ENCODE peak calls at places on chromosomes 11 and 22, in five cellular contexts. O is body of pancreas, Y is sigmoid colon, R is esophagus squamous epithelium, Q is prostate gland. E is an unnamed sample.

GRCh38 chr11:68956142-68956541 is 24.6 kb downstream of the MRGPRD start:
- DNase-seq in O (no peak), Y (peak; percentile 69), R (no peak), Q (no peak), E (no peak)

GRCh38 chr11:126776125-126776524 is 224.4 kb downstream of the KIRREL3 start:
- DNase-seq in O (peak; percentile 82), Y (no peak), R (no peak), Q (no peak), E (no peak)

GRCh38 chr11:11909727-11910126 is 68.0 kb downstream of the USP47 start:
- DNase-seq in O (no peak), Y (no peak), R (no peak), Q (no peak), E (no peak)

GRCh38 chr11:100863080-100863581 is 176.0 kb downstream of the ARHGAP42 start:
- DNase-seq in O (peak; percentile 31), Y (no peak), R (no peak), Q (no peak), E (no peak)

GRCh38 chr11:106695506-106695905 is 322.8 kb downstream of the GUCY1A2 start:
- DNase-seq in O (no peak), Y (no peak), R (no peak), Q (no peak), E (no peak)

GRCh38 chr22:46574993-46575914 is 37.8 kb upstream of the CELSR1 start:
- DNase-seq in O (peak; percentile 86), Y (peak; percentile 65), R (no peak), Q (no peak), E (peak; percentile 75)

GRCh38 chr22:41919357-41920224 is 4.7 kb upstream of the SHISA8 start:
- DNase-seq in O (peak; percentile 45), Y (no peak), R (no peak), Q (peak; percentile 39), E (peak; percentile 69)

GRCh38 chr11:124917115-124917637 is 1.9 kb upstream of the HEPN1 start:
- DNase-seq in O (no peak), Y (no peak), R (no peak), Q (no peak), E (no peak)

GRCh38 chr22:29695129-29695926 is 24.5 kb upstream of the CABP7 start:
- DNase-seq in O (no peak), Y (no peak), R (no peak), Q (peak; percentile 81), E (no peak)

GRCh38 chr11:81874627-81875026 is 859.0 kb downstream of the FAM181B start:
- DNase-seq in O (no peak), Y (no peak), R (no peak), Q (no peak), E (no peak)

GRCh38 chr11:11148104-11148509 is 204.9 kb downstream of the CSNK2A3 start:
- DNase-seq in O (peak; percentile 76), Y (peak; percentile 93), R (no peak), Q (peak; percentile 77), E (no peak)

GRCh38 chr11:2468363-2469240 is 23.8 kb downstream of the KCNQ1 start:
- DNase-seq in O (no peak), Y (peak; percentile 46), R (no peak), Q (no peak), E (peak; percentile 29)

GRCh38 chr11:62851807-62852522 is 12.6 kb upstream of the WDR74 start:
- DNase-seq in O (no peak), Y (no peak), R (no peak), Q (no peak), E (no peak)

GRCh38 chr11:6991227-6991626 is 28.9 kb downstream of the ZNF214 start:
- DNase-seq in O (no peak), Y (no peak), R (no peak), Q (no peak), E (no peak)

GRCh38 chr11:62001450-62002178 is 34.2 kb upstream of the FTH1 start:
- DNase-seq in O (peak; percentile 87), Y (no peak), R (no peak), Q (no peak), E (peak; percentile 48)

GRCh38 chr11:36110698-36111410 is 167.0 kb downstream of the LDLRAD3 start:
- DNase-seq in O (no peak), Y (no peak), R (no peak), Q (no peak), E (no peak)

GRCh38 chr11:47408598-47409439 is 429 bp downstream of the SLC39A13 start:
- DNase-seq in O (peak; percentile 53), Y (peak; percentile 85), R (no peak), Q (no peak), E (peak; percentile 76)

GRCh38 chr22:40101417-40102101 is 76.2 kb upstream of the TNRC6B start:
- DNase-seq in O (no peak), Y (no peak), R (no peak), Q (no peak), E (no peak)

DNA sequence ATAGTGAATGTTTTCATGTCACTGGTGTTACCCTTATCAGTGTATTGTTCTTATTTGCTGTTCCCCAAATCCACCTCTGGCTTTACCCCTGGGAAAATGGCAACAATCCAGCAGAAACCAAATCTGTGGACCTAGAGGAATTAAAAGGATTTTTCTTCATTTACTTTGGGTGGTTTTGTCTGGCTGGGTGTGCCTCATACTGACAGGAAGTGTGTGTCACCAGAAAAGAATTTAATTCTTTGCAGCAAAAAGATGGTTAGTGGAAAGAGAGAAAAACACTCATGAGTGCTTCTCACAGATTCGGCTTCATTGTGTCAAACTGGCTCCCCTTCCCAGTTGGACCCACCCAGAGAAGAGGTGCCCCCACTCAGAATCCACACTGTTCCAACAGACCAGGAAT is 38.9 kb downstream of the FZD4 start:
- DNase-seq in O (no peak), Y (no peak), R (no peak), Q (no peak), E (no peak)
- TF ChIP-seq POLR2A in O (no peak), Y (no peak), R (no peak), Q (no peak), E (no peak)

DNA sequence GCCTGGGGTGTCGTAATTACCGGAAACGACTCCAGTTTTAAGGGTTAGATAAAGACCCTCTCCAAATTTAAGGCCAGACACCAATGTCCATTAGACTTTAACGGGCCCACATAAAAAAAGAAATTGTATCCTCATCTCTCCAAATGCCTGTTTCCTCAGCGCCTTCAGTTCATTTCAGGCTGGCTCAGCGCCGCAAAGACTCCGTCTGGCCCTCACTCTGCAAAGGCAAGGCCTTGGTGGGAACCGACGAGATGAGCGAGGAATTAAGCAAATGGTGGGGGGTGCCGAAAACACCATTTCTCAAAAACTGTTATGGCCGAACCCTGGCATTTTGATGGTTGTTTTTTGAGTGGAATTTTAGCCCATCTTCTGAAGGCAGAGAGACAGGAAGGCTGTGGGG is 15.7 kb downstream of the MN1 start:
- DNase-seq in O (no peak), Y (no peak), R (no peak), Q (no peak), E (no peak)
- H3K4me1 ChIP-seq in O (no peaks in the 10 kb centered on the region), Y (peaks cover 21% of the 10 kb centered on the region), R (no peaks in the 10 kb centered on the region), Q (no peaks in the 10 kb centered on the region), E (no peaks in the 10 kb centered on the region)

GRCh38 chr11:809287-810039 is at the start of gene RPLP2:
- DNase-seq in O (peak; percentile 99), Y (peak; percentile 99), R (peak; percentile 96), Q (peak; percentile 96), E (peak; percentile 98)
- TF ChIP-seq POLR2A in O (peak; percentile 90), Y (peak; percentile 90), R (peak; percentile 90), Q (peak; percentile 83), E (peak; percentile 87)

GRCh38 chr11:75101424-75102128 is 4.9 kb upstream of the OR2AT4 start:
- DNase-seq in O (no peak), Y (no peak), R (no peak), Q (no peak), E (no peak)
- H3K4me1 ChIP-seq in O (no peaks in the 10 kb centered on the region), Y (no peaks in the 10 kb centered on the region), R (no peaks in the 10 kb centered on the region), Q (no peaks in the 10 kb centered on the region), E (no peaks in the 10 kb centered on the region)

GRCh38 chr11:77127969-77128691 is at the start of gene MYO7A:
- DNase-seq in O (peak; percentile 87), Y (no peak), R (no peak), Q (no peak), E (peak; percentile 94)
- TF ChIP-seq POLR2A in O (peak; percentile 74), Y (no peak), R (no peak), Q (no peak), E (peak; percentile 96)

DNA sequence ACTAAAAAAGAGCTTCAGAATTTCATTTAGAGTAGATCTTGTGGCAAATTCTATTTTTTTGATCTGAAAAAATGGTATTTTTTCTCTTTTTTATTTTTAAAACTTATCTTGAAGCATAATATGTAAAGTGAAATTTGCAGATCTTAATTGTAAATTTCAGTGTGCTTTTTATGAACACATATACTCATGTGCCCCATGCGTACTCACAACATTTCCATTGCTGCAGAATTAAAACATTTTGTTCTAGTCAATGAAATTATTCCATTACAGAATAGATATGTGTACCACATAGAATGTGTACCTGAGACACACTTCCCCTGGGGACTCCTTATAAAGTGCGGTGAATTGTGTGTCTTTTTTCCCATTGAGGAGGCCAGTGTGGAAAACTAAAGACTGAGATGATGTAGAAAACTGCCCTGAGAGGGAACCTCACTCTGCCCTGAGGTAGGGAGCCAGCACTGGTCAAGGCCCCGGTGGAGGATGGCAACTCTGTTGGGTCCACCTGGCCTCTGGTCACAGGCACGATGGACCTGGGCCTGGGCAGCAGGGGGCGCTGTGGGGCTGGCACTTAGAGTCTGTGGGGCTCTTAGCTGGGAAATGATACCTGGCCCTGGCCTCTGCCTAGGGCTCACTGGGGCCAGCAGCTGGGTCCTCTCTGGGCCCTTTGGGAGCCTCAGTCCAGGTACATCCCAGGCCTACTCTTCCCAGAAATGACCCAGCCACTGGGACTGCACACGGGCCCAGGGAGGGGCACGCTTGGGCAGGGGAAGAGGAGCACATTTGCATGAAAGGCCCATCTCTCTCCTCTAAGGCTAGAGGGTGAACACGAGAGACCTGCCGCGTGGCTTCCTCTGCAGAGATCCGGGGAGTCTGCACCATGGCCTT is 77.9 kb upstream of the TOP3B start:
- DNase-seq in O (peak; percentile 47), Y (peak; percentile 68), R (no peak), Q (no peak), E (peak; percentile 49)
- H3K4me1 ChIP-seq in O (peaks cover 3% of the 10 kb centered on the region), Y (no peaks in the 10 kb centered on the region), R (no peaks in the 10 kb centered on the region), Q (peaks cover 5% of the 10 kb centered on the region), E (peaks cover 4% of the 10 kb centered on the region)

GRCh38 chr11:73271936-73272679 is at the start of gene P2RY6:
- DNase-seq in O (peak; percentile 64), Y (peak; percentile 70), R (no peak), Q (no peak), E (peak; percentile 57)
- TF ChIP-seq POLR2A in O (no peak), Y (no peak), R (peak; percentile 35), Q (no peak), E (no peak)

DNA sequence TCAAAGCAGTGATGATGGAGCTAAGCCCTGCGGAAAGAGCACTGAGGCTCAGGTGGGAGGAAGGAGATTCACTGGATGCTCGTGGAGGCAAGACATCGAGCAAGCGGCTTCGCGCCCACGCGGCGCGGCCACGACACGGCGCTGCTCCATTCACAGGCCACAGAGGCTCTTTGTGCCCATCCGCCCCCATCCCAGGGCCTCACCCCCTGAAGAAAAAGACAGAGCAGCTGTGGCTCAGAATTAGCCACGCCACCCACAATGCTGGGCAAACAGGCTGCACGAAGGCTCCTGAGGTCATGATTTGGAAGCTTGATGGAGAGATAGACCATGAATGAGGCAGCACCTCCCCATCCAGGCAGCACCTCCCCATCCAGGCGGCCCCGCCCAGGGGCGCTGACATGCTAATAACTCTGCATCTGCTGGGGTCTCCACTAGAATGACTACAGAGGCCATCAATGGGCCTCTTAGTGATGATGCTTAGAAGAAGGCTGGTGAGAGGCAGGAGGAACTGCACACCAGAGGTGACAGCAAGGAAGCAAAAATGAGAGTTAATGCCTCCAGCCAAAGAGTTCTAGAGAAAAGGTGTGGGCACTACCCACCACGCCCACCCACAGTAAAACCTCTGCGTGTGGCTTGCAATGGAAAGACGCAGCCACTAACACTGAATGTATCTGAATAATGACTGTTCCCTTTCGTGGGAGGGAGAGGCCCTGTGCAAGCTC is 43.5 kb downstream of the MYH9 start:
- DNase-seq in O (no peak), Y (no peak), R (no peak), Q (no peak), E (no peak)
- H3K4me1 ChIP-seq in O (peaks cover 67% of the 10 kb centered on the region), Y (peaks cover 96% of the 10 kb centered on the region), R (peaks cover 22% of the 10 kb centered on the region), Q (peaks cover 8% of the 10 kb centered on the region), E (no peaks in the 10 kb centered on the region)